ENCODE peak calls at places on chromosomes 5 and 9, in four cellular contexts. R, W, B and G are unnamed samples.

GRCh38 chr9:110545705-110546104 is 33.8 kb downstream of the SVEP1 start:
- DNase-seq in B (no peak), R (no peak), W (no peak), G (no peak)

GRCh38 chr9:1514241-1514640 is 464.1 kb downstream of the DMRT2 start:
- DNase-seq in W (no peak), R (no peak), B (no peak), G (no peak)

GRCh38 chr9:135990468-135991429 is 29.6 kb upstream of the UBAC1 start:
- DNase-seq in R (peak; percentile 56), W (peak; percentile 91), B (no peak), G (no peak)

GRCh38 chr9:108017671-108018070 is 528.1 kb upstream of the KLF4 start:
- DNase-seq in B (no peak), R (no peak), W (no peak), G (no peak)

GRCh38 chr9:134719331-134719730 is 77.7 kb downstream of the COL5A1 start:
- DNase-seq in B (no peak), R (no peak), W (no peak), G (no peak)

GRCh38 chr5:133938039-133938821 is 30.2 kb downstream of the C5orf15 start:
- DNase-seq in W (peak; percentile 79), R (no peak), B (no peak), G (no peak)

GRCh38 chr5:73692166-73692640 is 66.2 kb downstream of the ARHGEF28 start:
- DNase-seq in W (no peak), B (no peak), R (no peak), G (no peak)

GRCh38 chr9:133367778-133368177 is 8.1 kb downstream of the SURF4 start:
- DNase-seq in R (no peak), B (no peak), W (no peak), G (no peak)

GRCh38 chr5:173973614-173973969 is 15.4 kb upstream of the C5orf47 start:
- DNase-seq in B (no peak), W (no peak), R (no peak), G (no peak)

GRCh38 chr5:177446184-177447065 is at the start of gene PRR7:
- DNase-seq in B (peak; percentile 77), W (peak; percentile 87), R (peak; percentile 78), G (peak; percentile 87)

GRCh38 chr5:7856855-7857254 is 5.9 kb upstream of the CFAP90 start:
- DNase-seq in B (no peak), R (no peak), W (peak; percentile 24), G (no peak)

GRCh38 chr9:18727904-18728303 is 254.0 kb downstream of the ADAMTSL1 start:
- DNase-seq in W (no peak), B (no peak), R (no peak), G (no peak)

GRCh38 chr5:132283423-132284043 is 10.7 kb upstream of the SLC22A4 start:
- DNase-seq in W (peak; percentile 15), R (no peak), B (no peak), G (no peak)

GRCh38 chr5:76427481-76428140 is 24.5 kb downstream of the IQGAP2 start:
- DNase-seq in R (no peak), B (no peak), W (no peak), G (no peak)

DNA sequence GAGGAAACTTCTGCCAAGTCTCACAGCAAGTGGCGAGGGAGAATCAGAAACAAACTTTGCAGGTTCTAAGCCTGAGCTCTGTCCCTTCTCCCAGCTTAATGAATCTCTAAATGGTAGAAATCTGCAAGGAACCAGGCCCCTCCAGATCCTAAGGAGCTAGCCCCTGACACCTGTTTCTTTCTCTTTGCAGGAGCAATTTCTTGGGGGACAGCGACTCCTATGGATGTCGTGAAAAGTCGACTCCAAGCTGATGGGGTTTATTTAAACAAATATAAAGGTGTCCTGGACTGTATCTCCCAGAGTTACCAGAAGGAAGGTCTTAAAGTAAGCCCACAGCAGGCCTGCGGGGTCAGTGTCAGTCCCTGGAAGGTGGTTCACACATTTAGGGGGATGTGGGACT is 21.8 kb downstream of the IL9 start:
- DNase-seq in W (no peak), B (no peak), R (no peak), G (no peak)
- TF ChIP-seq CTCF in W (peak; percentile 20), B (no peak), R (no peak), G (no peak)

GRCh38 chr9:129671065-129671464 is 5.6 kb downstream of the PRRX2 start:
- DNase-seq in W (no peak), B (no peak), R (no peak), G (no peak)
- TF ChIP-seq CTCF in W (no peak), B (no peak), R (no peak), G (no peak)

GRCh38 chr5:135020111-135020895 is 13.7 kb downstream of the PITX1 start:
- DNase-seq in R (peak; percentile 26), W (no peak), B (no peak), G (no peak)
- TF ChIP-seq CTCF in R (no peak), W (no peak), B (no peak), G (no peak)

GRCh38 chr5:175129619-175130018 is 314.4 kb downstream of the DRD1 start:
- DNase-seq in W (no peak), B (no peak), R (no peak), G (no peak)

GRCh38 chr5:175129121-175129520 is 314.9 kb downstream of the DRD1 start:
- DNase-seq in W (no peak), R (no peak), B (no peak), G (no peak)

GRCh38 chr5:175131432-175131831 is 312.6 kb downstream of the DRD1 start:
- DNase-seq in W (no peak), B (no peak), R (no peak), G (no peak)

GRCh38 chr5:175133185-175133584 is 310.8 kb downstream of the DRD1 start:
- DNase-seq in B (no peak), R (no peak), W (no peak), G (no peak)
- TF ChIP-seq CTCF in B (no peak), R (no peak), W (no peak), G (peak; percentile 42)

DNA sequence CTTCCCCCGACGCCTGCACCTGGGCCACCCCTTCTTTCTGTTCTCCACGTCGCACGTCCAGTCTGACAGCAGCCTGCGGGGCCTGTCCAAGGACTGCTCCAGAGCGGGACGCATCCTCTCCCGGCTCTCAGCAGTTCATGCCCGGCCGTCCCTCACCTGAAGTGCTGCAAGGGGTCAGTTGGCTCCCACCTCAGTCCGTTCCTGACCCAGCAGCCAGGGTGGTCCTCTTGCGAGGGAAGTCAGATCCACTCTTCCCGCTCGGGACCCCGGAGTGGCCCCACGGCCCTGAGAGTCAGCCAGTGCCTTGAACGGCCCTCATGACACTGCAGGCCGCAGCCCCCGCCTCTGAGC is 249.7 kb upstream of the IRX4 start:
- DNase-seq in R (no peak), B (no peak), W (no peak), G (no peak)
- TF ChIP-seq CTCF in R (no peak), B (no peak), W (no peak), G (no peak)

DNA sequence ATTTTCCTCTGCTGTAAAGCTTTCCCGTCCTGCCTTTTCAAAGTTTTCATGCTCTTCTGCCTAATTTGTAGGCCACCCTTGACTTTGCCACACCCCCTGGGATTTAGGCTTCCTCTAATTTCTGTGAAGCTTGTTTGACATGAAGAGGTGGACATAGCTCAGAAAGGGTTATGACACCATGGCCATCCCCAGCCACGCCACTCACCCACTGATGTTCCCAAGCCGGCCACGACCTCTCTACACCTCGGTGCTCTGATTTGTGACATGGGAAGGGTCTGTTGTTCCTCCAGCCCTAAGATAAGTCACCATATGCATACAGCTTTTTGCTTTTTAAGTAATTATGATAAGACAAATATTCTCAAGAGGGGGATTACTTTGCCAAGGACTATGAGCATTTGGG is 139.5 kb downstream of the BARX1 start:
- DNase-seq in B (no peak), R (no peak), W (no peak), G (no peak)
- TF ChIP-seq CTCF in B (no peak), R (no peak), W (no peak), G (no peak)

GRCh38 chr9:33742519-33742918 is 52.8 kb upstream of the PRSS3 start:
- DNase-seq in W (peak; percentile 19), R (no peak), B (no peak), G (no peak)
- TF ChIP-seq CTCF in W (peak; percentile 43), R (no peak), B (no peak), G (no peak)

DNA sequence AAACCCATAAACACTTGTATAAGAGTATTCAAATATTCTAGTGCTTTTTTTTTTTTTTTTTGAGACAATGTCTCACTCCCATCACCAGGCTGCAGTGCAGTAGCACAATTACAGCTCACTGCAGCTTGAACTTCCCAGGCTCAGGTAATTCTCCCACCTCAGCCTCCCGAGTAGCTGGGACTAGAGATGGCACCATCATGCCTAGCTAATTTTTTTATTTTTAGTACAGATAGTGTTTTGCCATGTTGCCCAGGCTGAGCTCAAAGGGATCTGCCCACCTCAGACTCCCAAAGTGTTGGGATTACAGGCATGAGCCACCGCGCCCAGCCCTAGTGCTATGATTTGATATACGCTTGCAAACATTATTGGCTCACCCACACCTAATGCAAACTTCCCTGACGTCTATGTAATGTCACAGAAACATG is 11.8 kb downstream of the IL6ST start:
- DNase-seq in R (no peak), B (no peak), W (no peak), G (no peak)
- TF ChIP-seq CTCF in R (peak; percentile 66), B (no peak), W (no peak), G (no peak)